ENCODE peak calls at places on chromosomes 1 and 21, in four cellular contexts. A is NCI-H526 treated with DMSO at 0.1 percent for 48 hours, W is NCI-H510A, J is uterus. E is an unnamed sample.

GRCh38 chr1:191290441-191290840 is 812.8 kb upstream of the BRINP3 start:
- DNase-seq in J (no peak), W (no peak), A (no peak), E (no peak)

GRCh38 chr21:33027401-33028185 is 1.9 kb downstream of the OLIG2 start:
- DNase-seq in W (no peak), A (no peak), J (no peak), E (no peak)

GRCh38 chr1:190754769-190755168 is 277.1 kb upstream of the BRINP3 start:
- DNase-seq in J (no peak), W (no peak), A (peak), E (no peak)

GRCh38 chr1:157110003-157110402 is 10.4 kb upstream of the ETV3L start:
- DNase-seq in A (no peak), W (no peak), J (no peak), E (no peak)

GRCh38 chr1:235714205-235714897 is 64.8 kb upstream of the GNG4 start:
- DNase-seq in J (no peak), A (no peak), W (no peak), E (no peak)

GRCh38 chr21:29477347-29477746 is 178.6 kb downstream of the BACH1 start:
- DNase-seq in J (no peak), W (no peak), A (no peak), E (no peak)

GRCh38 chr1:44406761-44407429 is 1.8 kb downstream of the RNF220 start:
- DNase-seq in W (no peak), A (no peak), J (no peak), E (peak)

GRCh38 chr1:58446368-58446767 is 100.2 kb downstream of the OMA1 start:
- DNase-seq in J (no peak), A (no peak), W (no peak), E (no peak)

GRCh38 chr1:95208876-95209275 is 25.1 kb upstream of the RWDD3 start:
- DNase-seq in W (no peak), A (no peak), J (no peak), E (no peak)

GRCh38 chr1:48674641-48675040 is 102.0 kb downstream of the BEND5 start:
- DNase-seq in W (no peak), A (no peak), J (no peak), E (no peak)

GRCh38 chr1:234602334-234603220 is 7.4 kb downstream of the IRF2BP2 start:
- DNase-seq in A (peak), J (no peak), W (peak), E (peak)

GRCh38 chr1:178019622-178020021 is 49.8 kb upstream of the SEC16B start:
- DNase-seq in A (no peak), W (no peak), J (no peak), E (no peak)

GRCh38 chr1:10489291-10490055 is 14.7 kb downstream of the PEX14 start:
- DNase-seq in W (no peak), A (no peak), J (no peak), E (no peak)

GRCh38 chr21:22573834-22574233 is 1575.6 kb downstream of the NCAM2 start:
- DNase-seq in J (no peak), A (no peak), W (no peak), E (no peak)

GRCh38 chr1:175498002-175498401 is 245.4 kb downstream of the TNR start:
- DNase-seq in J (no peak), A (no peak), W (no peak), E (no peak)

GRCh38 chr1:153775432-153776311 is 465 bp downstream of the SLC27A3 start:
- DNase-seq in W (peak), J (peak), A (peak), E (peak)

GRCh38 chr1:54334996-54335395 is 71.2 kb downstream of the SSBP3 start:
- DNase-seq in J (no peak), W (no peak), A (no peak), E (no peak)

GRCh38 chr1:160868141-160868540 is 5.5 kb upstream of the CD244 start:
- DNase-seq in W (no peak), J (no peak), A (no peak), E (no peak)

GRCh38 chr1:99544328-99544727 is 101.6 kb upstream of the PALMD start:
- DNase-seq in A (no peak), J (no peak), W (peak), E (no peak)

GRCh38 chr1:203744008-203744972 is 20.7 kb upstream of the LAX1 start:
- DNase-seq in W (no peak), J (peak), A (peak), E (no peak)

GRCh38 chr21:41366522-41367151 is 4.8 kb downstream of the MX2 start:
- DNase-seq in A (no peak), J (no peak), W (peak), E (no peak)

GRCh38 chr1:170562644-170563338 is 30.8 kb downstream of the GORAB start:
- DNase-seq in J (peak), W (no peak), A (no peak), E (peak)

GRCh38 chr1:108747898-108748297 is 1.4 kb downstream of the STXBP3 start:
- DNase-seq in W (no peak), J (no peak), A (no peak), E (no peak)

GRCh38 chr1:245837741-245838140 is 669.3 kb downstream of the SMYD3 start:
- DNase-seq in A (no peak), J (no peak), W (no peak), E (no peak)

GRCh38 chr1:91440845-91441244 is 36.2 kb upstream of the HFM1 start:
- DNase-seq in W (no peak), A (peak), J (no peak), E (no peak)

GRCh38 chr1:162091681-162092524 is 22.4 kb downstream of the NOS1AP start:
- DNase-seq in J (no peak), W (no peak), A (no peak), E (no peak)

GRCh38 chr1:161307230-161307768 is 2.5 kb downstream of the MPZ start:
- DNase-seq in J (no peak), W (no peak), A (no peak), E (no peak)

GRCh38 chr1:104745875-104746274 is 996.2 kb downstream of the AMY1C start:
- DNase-seq in W (no peak), A (no peak), J (no peak), E (no peak)

GRCh38 chr1:188594542-188595235 is 1765.9 kb downstream of the PLA2G4A start:
- DNase-seq in W (no peak), A (no peak), J (no peak), E (no peak)

GRCh38 chr1:8255712-8256111 is 62.2 kb upstream of the SLC45A1 start:
- DNase-seq in J (no peak), W (no peak), A (no peak), E (no peak)

GRCh38 chr1:109713636-109714035 is 1.6 kb downstream of the GSTM5 start:
- DNase-seq in W (no peak), A (no peak), J (no peak), E (no peak)

GRCh38 chr1:37325509-37326437 is 148.6 kb upstream of the ZC3H12A start:
- DNase-seq in J (no peak), A (peak), W (no peak), E (no peak)

GRCh38 chr1:10171995-10172669 is 38.2 kb upstream of the KIF1B start:
- DNase-seq in W (no peak), J (no peak), A (no peak), E (no peak)

GRCh38 chr1:86207323-86207722 is 50.8 kb upstream of the COL24A1 start:
- DNase-seq in W (peak), J (no peak), A (no peak), E (no peak)

GRCh38 chr1:34685225-34685624 is 69.6 kb upstream of the GJB5 start:
- DNase-seq in A (no peak), J (no peak), W (peak), E (no peak)

GRCh38 chr1:7541629-7542028 is 229.5 kb upstream of the VAMP3 start:
- DNase-seq in J (no peak), A (no peak), W (no peak), E (no peak)

GRCh38 chr1:59263116-59263515 is 33.8 kb upstream of the FGGY start:
- DNase-seq in J (no peak), W (no peak), A (no peak), E (no peak)